ENCODE peak calls at places on chromosomes 12 and 14, in seven cellular contexts. M is neuronal stem cell, K is H9, Z is trophoblast cell, W is mesendoderm, Q is H1, Y is mesenchymal stem cell. C is an unnamed sample.

GRCh38 chr12:45312012-45312411 is 96.1 kb downstream of the ANO6 start:
- DNase-seq in K (no peak), W (no peak), Q (no peak), M (no peak), Z (no peak), Y (no peak), C (no peak)

GRCh38 chr12:57803317-57803893 is 15.1 kb downstream of the AVIL start:
- DNase-seq in W (peak), Q (peak), Y (peak), M (no peak), Z (no peak), K (peak), C (peak)

GRCh38 chr12:66279127-66279712 is 23.1 kb upstream of the HELB start:
- DNase-seq in M (no peak), W (peak), K (no peak), Y (peak), Z (no peak), Q (no peak), C (peak)

GRCh38 chr14:35687335-35687939 is 121.7 kb downstream of the RALGAPA1 start:
- DNase-seq in Y (peak), Q (no peak), K (no peak), W (peak), M (peak), Z (peak), C (peak)

GRCh38 chr12:1791104-1791927 is 29.0 kb upstream of the LRTM2 start:
- DNase-seq in M (no peak), Z (peak), Y (peak), W (peak), Q (no peak), K (no peak), C (peak)

GRCh38 chr14:30445394-30445793 is 113.6 kb upstream of the G2E3 start:
- DNase-seq in W (no peak), M (peak), Q (no peak), K (no peak), Y (no peak), Z (no peak), C (no peak)

GRCh38 chr12:32159381-32159780 is 52.7 kb downstream of the BICD1 start:
- DNase-seq in Q (no peak), M (no peak), W (no peak), Y (no peak), K (no peak), Z (no peak), C (no peak)

GRCh38 chr12:96033549-96034389 is 1.6 kb downstream of the LTA4H start:
- DNase-seq in Y (no peak), Q (no peak), Z (no peak), W (no peak), K (no peak), M (no peak), C (no peak)

GRCh38 chr14:64734990-64735389 is 30.8 kb downstream of the PLEKHG3 start:
- DNase-seq in Z (no peak), K (no peak), M (no peak), Y (peak), W (no peak), Q (no peak), C (no peak)

GRCh38 chr12:79715308-79715707 is 24.5 kb upstream of the PAWR start:
- DNase-seq in W (no peak), Y (no peak), K (no peak), Q (no peak), Z (no peak), M (no peak), C (no peak)
- H4K8ac ChIP-seq in W (no peak), Y (no peak), K (no peak), Q (no peak), Z (no peak), M (no peak), C (no peak)

DNA sequence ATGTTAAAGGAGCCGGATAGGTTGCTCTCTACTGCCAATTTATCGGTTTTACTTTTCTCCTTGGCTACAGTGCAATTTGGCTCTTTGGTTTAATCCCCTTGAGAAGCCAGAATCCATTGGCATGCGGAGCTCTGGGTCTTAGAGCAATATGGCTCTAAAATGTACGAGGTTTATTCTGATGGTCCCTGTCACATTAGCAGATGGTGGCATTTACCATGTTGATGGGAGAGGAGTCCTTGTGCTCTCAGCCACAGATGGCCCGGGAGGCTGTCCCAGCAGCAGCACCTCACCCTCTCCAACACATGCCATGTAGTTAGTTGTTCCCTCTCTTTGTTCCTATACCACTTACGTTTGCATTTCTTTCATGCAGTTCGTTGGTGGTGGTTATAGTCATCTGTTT is 179.7 kb downstream of the RGS6 start:
- DNase-seq in Q (no peak), K (no peak), Z (no peak), Y (no peak), W (no peak), M (no peak), C (no peak)
- H3K18ac ChIP-seq in Q (no peak), K (no peak), Z (no peak), Y (no peak), W (no peak), M (no peak), C (no peak)

DNA sequence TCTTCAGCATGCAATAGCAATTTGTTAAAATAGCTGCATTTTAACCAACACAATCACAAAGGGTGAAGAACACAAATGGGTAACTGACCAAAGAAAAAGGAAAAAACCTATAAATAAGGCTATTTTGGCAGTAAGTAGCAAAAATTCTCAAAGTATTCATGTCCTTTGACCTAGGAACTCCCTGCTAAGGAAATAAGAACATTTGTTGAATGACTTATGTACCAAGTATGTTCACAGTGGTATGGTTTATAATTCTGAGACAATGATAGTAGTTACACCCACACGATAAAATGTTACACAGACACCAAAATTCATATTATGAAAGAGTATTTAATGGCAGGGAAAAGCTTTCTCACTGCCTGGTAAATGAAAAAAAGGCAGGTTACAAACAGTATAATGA is 16.9 kb downstream of the CCDC88C start:
- DNase-seq in Z (no peak), M (no peak), W (no peak), Q (no peak), K (no peak), Y (no peak), C (peak)
- H4K8ac ChIP-seq in Z (no peak), M (no peak), W (no peak), Q (no peak), K (no peak), Y (no peak), C (no peak)

GRCh38 chr12:91629440-91629839 is 446.8 kb upstream of the DCN start:
- DNase-seq in Y (no peak), M (no peak), W (no peak), K (no peak), Z (no peak), Q (no peak), C (no peak)

GRCh38 chr12:91628656-91629055 is 446.0 kb upstream of the DCN start:
- DNase-seq in K (no peak), Y (no peak), Q (no peak), M (no peak), Z (no peak), W (no peak), C (no peak)

GRCh38 chr12:91632042-91632786 is 449.6 kb upstream of the DCN start:
- DNase-seq in M (no peak), Z (no peak), K (no peak), W (no peak), Q (no peak), Y (no peak), C (no peak)

GRCh38 chr12:91630118-91630517 is 447.5 kb upstream of the DCN start:
- DNase-seq in M (no peak), W (no peak), Z (no peak), Q (no peak), K (no peak), Y (no peak), C (no peak)

GRCh38 chr12:91630906-91631305 is 448.3 kb upstream of the DCN start:
- DNase-seq in Z (no peak), Q (no peak), M (no peak), W (no peak), K (no peak), Y (no peak), C (no peak)
- H3K18ac ChIP-seq in Z (no peak), Q (no peak), M (no peak), W (no peak), K (no peak), Y (no peak), C (no peak)